ENCODE peak calls at places on chromosome 17, in six cellular contexts. One of them, this sample, is unnamed.

GRCh38 chr17:42845918-42846593 is 1.7 kb downstream of the AOC2 start:
- DNase-seq in tibial nerve: no peak
- DNase-seq in heart right ventricle: no peak
- DNase-seq in choroid plexus epithelial cell: no peak
- DNase-seq in RWPE2: no peak
- DNase-seq in AG04450: no peak
- DNase-seq in this sample: no peak

GRCh38 chr17:12512712-12513355 is 152.9 kb upstream of the MYOCD start:
- DNase-seq in tibial nerve: no peak
- DNase-seq in heart right ventricle: no peak
- DNase-seq in choroid plexus epithelial cell: peak; percentile 11
- DNase-seq in RWPE2: no peak
- DNase-seq in AG04450: no peak
- DNase-seq in this sample: peak; percentile 27

GRCh38 chr17:29945281-29945680 is 3.8 kb downstream of the EFCAB5 start:
- DNase-seq in tibial nerve: no peak
- DNase-seq in heart right ventricle: no peak
- DNase-seq in choroid plexus epithelial cell: no peak
- DNase-seq in RWPE2: no peak
- DNase-seq in AG04450: no peak
- DNase-seq in this sample: no peak

GRCh38 chr17:5823219-5823618 is 238.9 kb upstream of the NLRP1 start:
- DNase-seq in tibial nerve: no peak
- DNase-seq in heart right ventricle: no peak
- DNase-seq in choroid plexus epithelial cell: no peak
- DNase-seq in RWPE2: no peak
- DNase-seq in AG04450: no peak
- DNase-seq in this sample: no peak

GRCh38 chr17:57338257-57338919 is 82.1 kb downstream of the MSI2 start:
- DNase-seq in tibial nerve: no peak
- DNase-seq in heart right ventricle: no peak
- DNase-seq in choroid plexus epithelial cell: no peak
- DNase-seq in RWPE2: no peak
- DNase-seq in AG04450: no peak
- DNase-seq in this sample: no peak

GRCh38 chr17:8681175-8681949 is 50.8 kb upstream of the MYH10 start:
- DNase-seq in tibial nerve: no peak
- DNase-seq in heart right ventricle: peak; percentile 22
- DNase-seq in choroid plexus epithelial cell: peak; percentile 56
- DNase-seq in RWPE2: no peak
- DNase-seq in AG04450: no peak
- DNase-seq in this sample: peak; percentile 87

GRCh38 chr17:10369239-10369638 is 3.6 kb downstream of the MYH13 start:
- DNase-seq in tibial nerve: no peak
- DNase-seq in heart right ventricle: no peak
- DNase-seq in choroid plexus epithelial cell: no peak
- DNase-seq in RWPE2: no peak
- DNase-seq in AG04450: no peak
- DNase-seq in this sample: no peak

GRCh38 chr17:6437956-6438355 is 3.0 kb upstream of the AIPL1 start:
- DNase-seq in tibial nerve: no peak
- DNase-seq in heart right ventricle: no peak
- DNase-seq in choroid plexus epithelial cell: no peak
- DNase-seq in RWPE2: no peak
- DNase-seq in AG04450: no peak
- DNase-seq in this sample: no peak

GRCh38 chr17:78224226-78225087 is 7.0 kb upstream of the TMEM235 start:
- DNase-seq in tibial nerve: no peak
- DNase-seq in heart right ventricle: no peak
- DNase-seq in choroid plexus epithelial cell: no peak
- DNase-seq in RWPE2: no peak
- DNase-seq in AG04450: no peak
- DNase-seq in this sample: no peak

GRCh38 chr17:79832211-79833109 is 6.8 kb downstream of the CBX4 start:
- DNase-seq in tibial nerve: no peak
- DNase-seq in heart right ventricle: peak; percentile 43
- DNase-seq in choroid plexus epithelial cell: peak; percentile 51
- DNase-seq in RWPE2: no peak
- DNase-seq in AG04450: no peak
- DNase-seq in this sample: no peak

GRCh38 chr17:77409282-77410161 is 268.8 kb downstream of the SEC14L1 start:
- DNase-seq in tibial nerve: peak; percentile 58
- DNase-seq in heart right ventricle: peak; percentile 73
- DNase-seq in choroid plexus epithelial cell: peak; percentile 73
- DNase-seq in RWPE2: no peak
- DNase-seq in AG04450: no peak
- DNase-seq in this sample: peak; percentile 73

GRCh38 chr17:2456475-2456874 is 55.2 kb downstream of the METTL16 start:
- DNase-seq in tibial nerve: no peak
- DNase-seq in heart right ventricle: no peak
- DNase-seq in choroid plexus epithelial cell: no peak
- DNase-seq in RWPE2: no peak
- DNase-seq in AG04450: no peak
- DNase-seq in this sample: no peak

GRCh38 chr17:37699285-37699973 is 45.4 kb downstream of the HNF1B start:
- DNase-seq in tibial nerve: no peak
- DNase-seq in heart right ventricle: no peak
- DNase-seq in choroid plexus epithelial cell: no peak
- DNase-seq in RWPE2: no peak
- DNase-seq in AG04450: no peak
- DNase-seq in this sample: no peak

GRCh38 chr17:19002191-19002590 is 2.4 kb downstream of the FAM83G start:
- DNase-seq in tibial nerve: no peak
- DNase-seq in heart right ventricle: no peak
- DNase-seq in choroid plexus epithelial cell: no peak
- DNase-seq in RWPE2: no peak
- DNase-seq in AG04450: no peak
- DNase-seq in this sample: no peak

GRCh38 chr17:37614391-37614790 is 5.2 kb upstream of the SYNRG start:
- DNase-seq in tibial nerve: no peak
- DNase-seq in heart right ventricle: no peak
- DNase-seq in choroid plexus epithelial cell: peak; percentile 77
- DNase-seq in RWPE2: no peak
- DNase-seq in AG04450: peak; percentile 44
- DNase-seq in this sample: peak; percentile 85

GRCh38 chr17:50114849-50115357 is 15.1 kb downstream of the SAMD14 start:
- DNase-seq in tibial nerve: no peak
- DNase-seq in heart right ventricle: no peak
- DNase-seq in choroid plexus epithelial cell: peak; percentile 87
- DNase-seq in RWPE2: no peak
- DNase-seq in AG04450: no peak
- DNase-seq in this sample: peak; percentile 82

GRCh38 chr17:50118828-50119218 is 11.1 kb downstream of the SAMD14 start:
- DNase-seq in tibial nerve: no peak
- DNase-seq in heart right ventricle: no peak
- DNase-seq in choroid plexus epithelial cell: no peak
- DNase-seq in RWPE2: no peak
- DNase-seq in AG04450: no peak
- DNase-seq in this sample: no peak

GRCh38 chr17:50115744-50116143 is 14.2 kb downstream of the SAMD14 start:
- DNase-seq in tibial nerve: no peak
- DNase-seq in heart right ventricle: no peak
- DNase-seq in choroid plexus epithelial cell: no peak
- DNase-seq in RWPE2: no peak
- DNase-seq in AG04450: no peak
- DNase-seq in this sample: no peak

GRCh38 chr17:50118076-50118827 is 11.7 kb downstream of the SAMD14 start:
- DNase-seq in tibial nerve: no peak
- DNase-seq in heart right ventricle: no peak
- DNase-seq in choroid plexus epithelial cell: no peak
- DNase-seq in RWPE2: no peak
- DNase-seq in AG04450: no peak
- DNase-seq in this sample: no peak

DNA sequence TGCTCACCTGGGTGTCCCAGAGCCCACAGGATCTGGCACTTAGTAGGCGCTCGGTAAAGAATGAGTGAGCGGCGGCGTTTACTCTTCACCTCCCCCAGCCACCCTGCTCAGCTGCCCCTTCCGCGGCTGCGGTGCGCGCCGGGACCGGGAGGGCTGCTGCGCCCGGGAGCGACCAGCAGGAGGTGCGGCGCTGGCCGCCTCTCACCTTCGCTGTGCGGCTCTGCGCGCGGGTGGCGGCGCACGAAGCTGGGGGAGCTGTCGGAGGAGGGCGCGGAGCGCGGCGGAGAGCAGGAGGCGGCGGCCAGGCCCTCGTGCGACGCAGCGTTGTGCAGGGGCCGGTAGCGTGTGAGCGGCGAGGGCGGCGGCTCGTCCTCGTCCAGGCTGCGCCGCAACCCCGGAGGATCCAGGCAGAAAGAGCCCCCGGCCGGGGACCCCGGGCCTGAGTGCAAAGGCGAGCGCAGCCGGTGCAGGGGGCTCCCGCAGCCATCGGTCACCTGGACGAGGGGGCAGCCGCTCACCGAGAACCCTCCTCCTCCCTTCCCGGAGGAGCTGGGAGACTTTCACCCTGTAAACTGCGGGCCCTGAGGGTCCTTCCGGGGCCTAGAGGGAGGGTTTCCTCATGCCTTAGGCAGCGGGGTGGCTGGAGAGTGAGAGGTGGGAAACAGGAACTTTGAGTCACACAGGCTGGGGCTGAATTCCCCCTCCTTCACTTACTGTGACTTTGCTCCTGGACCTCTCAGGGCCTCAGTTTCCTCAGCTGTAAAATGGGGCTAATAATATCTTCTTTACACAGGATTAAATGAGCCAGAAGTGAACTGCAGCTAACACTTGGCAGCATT is 12.5 kb downstream of the SAMD14 start:
- DNase-seq in tibial nerve: no peak
- DNase-seq in heart right ventricle: peak; percentile 66
- DNase-seq in choroid plexus epithelial cell: peak; percentile 56
- DNase-seq in RWPE2: no peak
- DNase-seq in AG04450: no peak
- DNase-seq in this sample: peak; percentile 65
- TF ChIP-seq CTCF in tibial nerve: peak; percentile 70
- TF ChIP-seq CTCF in heart right ventricle: peak; percentile 63
- TF ChIP-seq CTCF in choroid plexus epithelial cell: peak; percentile 43
- TF ChIP-seq CTCF in RWPE2: peak; percentile 70
- TF ChIP-seq CTCF in AG04450: peak; percentile 58
- TF ChIP-seq CTCF in this sample: peak; percentile 28

GRCh38 chr17:60523822-60524221 is 2.2 kb downstream of the APPBP2 start:
- DNase-seq in tibial nerve: no peak
- DNase-seq in heart right ventricle: no peak
- DNase-seq in choroid plexus epithelial cell: no peak
- DNase-seq in RWPE2: no peak
- DNase-seq in AG04450: no peak
- DNase-seq in this sample: no peak
- H3K4me3 ChIP-seq in tibial nerve: peak overlapping the region; percentile 93
- H3K4me3 ChIP-seq in heart right ventricle: peak overlapping the region; percentile 95
- H3K4me3 ChIP-seq in choroid plexus epithelial cell: peak overlapping the region; percentile 78
- H3K4me3 ChIP-seq in RWPE2: peak overlapping the region; percentile 94
- H3K4me3 ChIP-seq in AG04450: peak overlapping the region; percentile 98
- H3K4me3 ChIP-seq in this sample: peak overlapping the region; percentile 98

GRCh38 chr17:76402711-76403110 is 18.3 kb downstream of the SPHK1 start:
- DNase-seq in tibial nerve: no peak
- DNase-seq in heart right ventricle: peak; percentile 5
- DNase-seq in choroid plexus epithelial cell: no peak
- DNase-seq in RWPE2: no peak
- DNase-seq in AG04450: no peak
- DNase-seq in this sample: no peak
- TF ChIP-seq CTCF in tibial nerve: no peak
- TF ChIP-seq CTCF in heart right ventricle: no peak
- TF ChIP-seq CTCF in choroid plexus epithelial cell: no peak
- TF ChIP-seq CTCF in RWPE2: no peak
- TF ChIP-seq CTCF in AG04450: no peak
- TF ChIP-seq CTCF in this sample: no peak

GRCh38 chr17:82592289-82592683 is 56.0 kb downstream of the WDR45B start:
- DNase-seq in tibial nerve: no peak
- DNase-seq in heart right ventricle: no peak
- DNase-seq in choroid plexus epithelial cell: peak; percentile 21
- DNase-seq in RWPE2: no peak
- DNase-seq in AG04450: no peak
- DNase-seq in this sample: no peak
- H3K4me3 ChIP-seq in tibial nerve: peak overlapping the region; percentile 74
- H3K4me3 ChIP-seq in heart right ventricle: peak overlapping the region; percentile 58
- H3K4me3 ChIP-seq in choroid plexus epithelial cell: no peak overlapping the region
- H3K4me3 ChIP-seq in RWPE2: no peak overlapping the region
- H3K4me3 ChIP-seq in AG04450: no peak overlapping the region
- H3K4me3 ChIP-seq in this sample: no peak overlapping the region

GRCh38 chr17:74217036-74217725 is 3.8 kb downstream of the TTYH2 start:
- DNase-seq in tibial nerve: no peak
- DNase-seq in heart right ventricle: no peak
- DNase-seq in choroid plexus epithelial cell: no peak
- DNase-seq in RWPE2: no peak
- DNase-seq in AG04450: no peak
- DNase-seq in this sample: no peak
- TF ChIP-seq CTCF in tibial nerve: no peak
- TF ChIP-seq CTCF in heart right ventricle: no peak
- TF ChIP-seq CTCF in choroid plexus epithelial cell: no peak
- TF ChIP-seq CTCF in RWPE2: no peak
- TF ChIP-seq CTCF in AG04450: no peak
- TF ChIP-seq CTCF in this sample: no peak

GRCh38 chr17:67559381-67559966 is 158.3 kb upstream of the NOL11 start:
- DNase-seq in tibial nerve: no peak
- DNase-seq in heart right ventricle: no peak
- DNase-seq in choroid plexus epithelial cell: no peak
- DNase-seq in RWPE2: no peak
- DNase-seq in AG04450: no peak
- DNase-seq in this sample: peak; percentile 7
- H3K4me3 ChIP-seq in tibial nerve: no peak overlapping the region
- H3K4me3 ChIP-seq in heart right ventricle: no peak overlapping the region
- H3K4me3 ChIP-seq in choroid plexus epithelial cell: no peak overlapping the region
- H3K4me3 ChIP-seq in RWPE2: no peak overlapping the region
- H3K4me3 ChIP-seq in AG04450: no peak overlapping the region
- H3K4me3 ChIP-seq in this sample: no peak overlapping the region

DNA sequence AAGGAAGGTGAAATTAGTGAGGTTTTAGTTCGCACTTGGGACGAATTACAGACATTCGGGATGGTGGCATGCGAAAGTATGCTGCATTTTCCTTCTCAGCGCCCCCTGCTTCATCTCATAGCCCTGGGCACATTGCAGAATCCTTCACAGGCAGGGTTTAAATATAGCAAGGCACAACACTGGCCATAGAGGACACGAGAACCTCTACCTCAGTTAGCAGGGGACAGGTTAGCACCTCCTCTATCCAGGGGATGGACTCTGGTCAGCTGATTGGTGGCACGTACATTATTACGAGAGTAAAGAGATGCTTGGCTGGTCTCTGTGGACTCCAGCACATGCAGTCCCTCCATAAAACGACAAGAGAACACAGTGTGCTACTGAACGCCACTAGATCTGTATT is 47.5 kb downstream of the MAP2K6 start:
- DNase-seq in tibial nerve: no peak
- DNase-seq in heart right ventricle: no peak
- DNase-seq in choroid plexus epithelial cell: no peak
- DNase-seq in RWPE2: no peak
- DNase-seq in AG04450: no peak
- DNase-seq in this sample: no peak
- TF ChIP-seq CTCF in tibial nerve: no peak
- TF ChIP-seq CTCF in heart right ventricle: no peak
- TF ChIP-seq CTCF in choroid plexus epithelial cell: no peak
- TF ChIP-seq CTCF in RWPE2: no peak
- TF ChIP-seq CTCF in AG04450: no peak
- TF ChIP-seq CTCF in this sample: no peak

This sample was measured in cardiac fibroblast.